ENCODE peak calls at places on chromosome 5, in ten cellular contexts. One of them, this sample, is unnamed.

GRCh38 chr5:139688712-139689413 is 40.7 kb downstream of the CXXC5 start:
- DNase-seq in ascending aorta: no peak
- DNase-seq in COR-L47: no peak
- DNase-seq in NCI-H510A treated with DMSO at 0.1 percent for 48 hours: no peak
- DNase-seq in stimulated activated CD4-positive, alpha-beta T cell treated with anti-CD3 and anti-CD28 coated beads, Interleukin-4, amount 100 ng/mL, for 4 hours: no peak
- DNase-seq in A673: no peak
- DNase-seq in activated B cell treated with CpG ODN at 0.5 μM for 24 hours: no peak
- DNase-seq in T-helper 17 cell: no peak
- DNase-seq in SW480: no peak
- DNase-seq in SW 1271: no peak
- DNase-seq in this sample: no peak

GRCh38 chr5:81397169-81397568 is 3.2 kb upstream of the ACOT12 start:
- DNase-seq in ascending aorta: no peak
- DNase-seq in COR-L47: no peak
- DNase-seq in NCI-H510A treated with DMSO at 0.1 percent for 48 hours: no peak
- DNase-seq in stimulated activated CD4-positive, alpha-beta T cell treated with anti-CD3 and anti-CD28 coated beads, Interleukin-4, amount 100 ng/mL, for 4 hours: no peak
- DNase-seq in A673: peak; percentile 79
- DNase-seq in activated B cell treated with CpG ODN at 0.5 μM for 24 hours: no peak
- DNase-seq in T-helper 17 cell: no peak
- DNase-seq in SW480: no peak
- DNase-seq in SW 1271: no peak
- DNase-seq in this sample: no peak

GRCh38 chr5:21391506-21391905 is 1403.5 kb upstream of the CDH18 start:
- DNase-seq in ascending aorta: no peak
- DNase-seq in COR-L47: no peak
- DNase-seq in NCI-H510A treated with DMSO at 0.1 percent for 48 hours: no peak
- DNase-seq in stimulated activated CD4-positive, alpha-beta T cell treated with anti-CD3 and anti-CD28 coated beads, Interleukin-4, amount 100 ng/mL, for 4 hours: no peak
- DNase-seq in A673: peak; percentile 74
- DNase-seq in activated B cell treated with CpG ODN at 0.5 μM for 24 hours: no peak
- DNase-seq in T-helper 17 cell: no peak
- DNase-seq in SW480: no peak
- DNase-seq in SW 1271: peak; percentile 74
- DNase-seq in this sample: no peak

GRCh38 chr5:175657593-175658271 is at the start of gene HRH2:
- DNase-seq in ascending aorta: no peak
- DNase-seq in COR-L47: no peak
- DNase-seq in NCI-H510A treated with DMSO at 0.1 percent for 48 hours: no peak
- DNase-seq in stimulated activated CD4-positive, alpha-beta T cell treated with anti-CD3 and anti-CD28 coated beads, Interleukin-4, amount 100 ng/mL, for 4 hours: peak; percentile 62
- DNase-seq in A673: peak; percentile 31
- DNase-seq in activated B cell treated with CpG ODN at 0.5 μM for 24 hours: no peak
- DNase-seq in T-helper 17 cell: peak; percentile 14
- DNase-seq in SW480: no peak
- DNase-seq in SW 1271: peak; percentile 35
- DNase-seq in this sample: no peak

GRCh38 chr5:52846443-52846842 is 58.7 kb downstream of the ITGA1 start:
- DNase-seq in ascending aorta: no peak
- DNase-seq in COR-L47: no peak
- DNase-seq in NCI-H510A treated with DMSO at 0.1 percent for 48 hours: no peak
- DNase-seq in stimulated activated CD4-positive, alpha-beta T cell treated with anti-CD3 and anti-CD28 coated beads, Interleukin-4, amount 100 ng/mL, for 4 hours: no peak
- DNase-seq in A673: peak; percentile 90
- DNase-seq in activated B cell treated with CpG ODN at 0.5 μM for 24 hours: no peak
- DNase-seq in T-helper 17 cell: no peak
- DNase-seq in SW480: no peak
- DNase-seq in SW 1271: no peak
- DNase-seq in this sample: no peak

GRCh38 chr5:179820483-179821297 is at the start of gene SQSTM1:
- DNase-seq in ascending aorta: peak; percentile 84
- DNase-seq in COR-L47: peak; percentile 65
- DNase-seq in NCI-H510A treated with DMSO at 0.1 percent for 48 hours: peak; percentile 31
- DNase-seq in stimulated activated CD4-positive, alpha-beta T cell treated with anti-CD3 and anti-CD28 coated beads, Interleukin-4, amount 100 ng/mL, for 4 hours: peak; percentile 71
- DNase-seq in A673: peak; percentile 78
- DNase-seq in activated B cell treated with CpG ODN at 0.5 μM for 24 hours: peak; percentile 91
- DNase-seq in T-helper 17 cell: peak; percentile 84
- DNase-seq in SW480: peak; percentile 68
- DNase-seq in SW 1271: peak; percentile 72
- DNase-seq in this sample: no peak

GRCh38 chr5:6135977-6136376 is 242.4 kb downstream of the MED10 start:
- DNase-seq in ascending aorta: no peak
- DNase-seq in COR-L47: no peak
- DNase-seq in NCI-H510A treated with DMSO at 0.1 percent for 48 hours: peak; percentile 31
- DNase-seq in stimulated activated CD4-positive, alpha-beta T cell treated with anti-CD3 and anti-CD28 coated beads, Interleukin-4, amount 100 ng/mL, for 4 hours: no peak
- DNase-seq in A673: no peak
- DNase-seq in activated B cell treated with CpG ODN at 0.5 μM for 24 hours: no peak
- DNase-seq in T-helper 17 cell: no peak
- DNase-seq in SW480: no peak
- DNase-seq in SW 1271: no peak
- DNase-seq in this sample: no peak

GRCh38 chr5:160548949-160549665 is 127.5 kb downstream of the PTTG1 start:
- DNase-seq in ascending aorta: no peak
- DNase-seq in COR-L47: no peak
- DNase-seq in NCI-H510A treated with DMSO at 0.1 percent for 48 hours: no peak
- DNase-seq in stimulated activated CD4-positive, alpha-beta T cell treated with anti-CD3 and anti-CD28 coated beads, Interleukin-4, amount 100 ng/mL, for 4 hours: no peak
- DNase-seq in A673: no peak
- DNase-seq in activated B cell treated with CpG ODN at 0.5 μM for 24 hours: no peak
- DNase-seq in T-helper 17 cell: no peak
- DNase-seq in SW480: no peak
- DNase-seq in SW 1271: no peak
- DNase-seq in this sample: no peak

GRCh38 chr5:1213508-1214162 is 11.5 kb upstream of the SLC6A18 start:
- DNase-seq in ascending aorta: no peak
- DNase-seq in COR-L47: no peak
- DNase-seq in NCI-H510A treated with DMSO at 0.1 percent for 48 hours: no peak
- DNase-seq in stimulated activated CD4-positive, alpha-beta T cell treated with anti-CD3 and anti-CD28 coated beads, Interleukin-4, amount 100 ng/mL, for 4 hours: no peak
- DNase-seq in A673: no peak
- DNase-seq in activated B cell treated with CpG ODN at 0.5 μM for 24 hours: no peak
- DNase-seq in T-helper 17 cell: no peak
- DNase-seq in SW480: no peak
- DNase-seq in SW 1271: no peak
- DNase-seq in this sample: no peak

GRCh38 chr5:170479484-170479883 is 24.3 kb upstream of the KCNIP1 start:
- DNase-seq in ascending aorta: no peak
- DNase-seq in COR-L47: no peak
- DNase-seq in NCI-H510A treated with DMSO at 0.1 percent for 48 hours: no peak
- DNase-seq in stimulated activated CD4-positive, alpha-beta T cell treated with anti-CD3 and anti-CD28 coated beads, Interleukin-4, amount 100 ng/mL, for 4 hours: no peak
- DNase-seq in A673: peak; percentile 28
- DNase-seq in activated B cell treated with CpG ODN at 0.5 μM for 24 hours: no peak
- DNase-seq in T-helper 17 cell: no peak
- DNase-seq in SW480: peak; percentile 48
- DNase-seq in SW 1271: peak; percentile 17
- DNase-seq in this sample: no peak

GRCh38 chr5:129363991-129364390 is 96.1 kb upstream of the ADAMTS19 start:
- DNase-seq in ascending aorta: no peak
- DNase-seq in COR-L47: no peak
- DNase-seq in NCI-H510A treated with DMSO at 0.1 percent for 48 hours: no peak
- DNase-seq in stimulated activated CD4-positive, alpha-beta T cell treated with anti-CD3 and anti-CD28 coated beads, Interleukin-4, amount 100 ng/mL, for 4 hours: no peak
- DNase-seq in A673: no peak
- DNase-seq in activated B cell treated with CpG ODN at 0.5 μM for 24 hours: no peak
- DNase-seq in T-helper 17 cell: no peak
- DNase-seq in SW480: no peak
- DNase-seq in SW 1271: no peak
- DNase-seq in this sample: no peak